ENCODE peak calls at places on chromosomes 4 and X, in four cellular contexts. One of them, this sample, is unnamed.

GRCh38 chr4:146333187-146333894 is 119.0 kb downstream of the REELD1 start:
- DNase-seq in stomach: no peak
- DNase-seq in upper lobe of right lung: no peak
- DNase-seq in cardiac muscle cell: peak; percentile 62
- DNase-seq in this sample: no peak

GRCh38 chr4:147480502-147480890 is 401 bp upstream of the EDNRA start:
- DNase-seq in stomach: no peak
- DNase-seq in upper lobe of right lung: no peak
- DNase-seq in cardiac muscle cell: no peak
- DNase-seq in this sample: peak; percentile 47

GRCh38 chr4:136392576-136392975 is 1139.7 kb downstream of the PCDH18 start:
- DNase-seq in stomach: no peak
- DNase-seq in upper lobe of right lung: no peak
- DNase-seq in cardiac muscle cell: no peak
- DNase-seq in this sample: no peak

GRCh38 chrX:66760648-66761047 is 121.8 kb upstream of the EDA2R start:
- DNase-seq in stomach: no peak
- DNase-seq in upper lobe of right lung: no peak
- DNase-seq in cardiac muscle cell: no peak
- DNase-seq in this sample: no peak

GRCh38 chr4:2166253-2166652 is 75.7 kb downstream of the HAUS3 start:
- DNase-seq in stomach: no peak
- DNase-seq in upper lobe of right lung: no peak
- DNase-seq in cardiac muscle cell: no peak
- DNase-seq in this sample: no peak

GRCh38 chr4:180828455-180829018 is 1414.7 kb upstream of the TENM3 start:
- DNase-seq in stomach: no peak
- DNase-seq in upper lobe of right lung: no peak
- DNase-seq in cardiac muscle cell: peak; percentile 86
- DNase-seq in this sample: no peak

GRCh38 chrX:2502668-2503519 is 2.1 kb upstream of the DHRSX start:
- DNase-seq in stomach: peak; percentile 25
- DNase-seq in upper lobe of right lung: no peak
- DNase-seq in cardiac muscle cell: peak; percentile 44
- DNase-seq in this sample: no peak

GRCh38 chr4:4323705-4324534 is 33.9 kb downstream of the ZBTB49 start:
- DNase-seq in stomach: no peak
- DNase-seq in upper lobe of right lung: peak; percentile 19
- DNase-seq in cardiac muscle cell: peak; percentile 86
- DNase-seq in this sample: no peak

GRCh38 chr4:89491731-89492235 is 184.2 kb upstream of the GPRIN3 start:
- DNase-seq in stomach: no peak
- DNase-seq in upper lobe of right lung: no peak
- DNase-seq in cardiac muscle cell: no peak
- DNase-seq in this sample: no peak

GRCh38 chrX:112654871-112655270 is 24.9 kb downstream of the LHFPL1 start:
- DNase-seq in stomach: no peak
- DNase-seq in upper lobe of right lung: no peak
- DNase-seq in cardiac muscle cell: peak; percentile 38
- DNase-seq in this sample: no peak

DNA sequence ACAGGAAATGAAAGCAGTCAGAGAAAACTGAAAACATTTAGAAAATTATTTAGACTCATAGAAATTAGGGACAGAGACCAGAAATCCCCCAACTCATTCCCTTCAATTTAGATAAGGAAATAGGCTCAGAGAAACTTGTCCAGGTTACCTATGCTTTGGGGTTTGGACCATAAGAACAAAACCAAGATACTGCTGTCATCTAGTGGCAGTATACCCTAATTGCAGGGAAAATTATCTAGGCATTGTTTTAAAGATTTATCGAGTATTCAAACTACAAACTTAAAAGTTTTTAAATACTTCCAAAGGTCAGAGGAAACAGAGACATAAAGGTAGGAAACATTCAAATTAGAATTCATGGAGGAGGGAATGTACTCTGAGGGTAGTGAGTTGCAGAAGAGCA is 67.0 kb upstream of the KLHL13 start:
- DNase-seq in stomach: no peak
- DNase-seq in upper lobe of right lung: no peak
- DNase-seq in cardiac muscle cell: no peak
- DNase-seq in this sample: no peak
- TF ChIP-seq CTCF in stomach: no peak
- TF ChIP-seq CTCF in upper lobe of right lung: peak; percentile 8
- TF ChIP-seq CTCF in cardiac muscle cell: no peak
- TF ChIP-seq CTCF in this sample: no peak

DNA sequence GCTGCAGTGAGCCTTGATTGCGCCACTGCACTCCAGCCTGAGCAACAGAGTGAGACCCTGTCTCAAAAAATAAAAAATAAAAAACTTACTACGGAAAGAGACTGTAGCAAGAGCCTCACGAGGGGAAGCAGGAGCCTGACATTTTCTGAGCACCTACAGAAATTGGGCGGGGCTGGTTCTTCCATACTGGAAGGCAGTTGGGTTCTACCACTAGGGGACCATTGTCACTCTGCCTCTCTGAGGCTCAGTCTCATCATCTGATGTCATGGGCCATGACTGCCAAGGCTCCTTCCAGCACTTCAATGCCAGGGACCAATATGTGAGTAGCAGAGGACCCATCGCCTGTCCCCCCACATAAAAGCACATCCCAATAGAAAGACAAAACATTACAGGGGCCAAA is 8.2 kb downstream of the SH3KBP1 start:
- DNase-seq in stomach: no peak
- DNase-seq in upper lobe of right lung: no peak
- DNase-seq in cardiac muscle cell: no peak
- DNase-seq in this sample: no peak
- H3K4me1 ChIP-seq in stomach: no peaks in the 10 kb centered on the region
- H3K4me1 ChIP-seq in upper lobe of right lung: no peaks in the 10 kb centered on the region
- H3K4me1 ChIP-seq in cardiac muscle cell: no peaks in the 10 kb centered on the region
- H3K4me1 ChIP-seq in this sample: no peaks in the 10 kb centered on the region

DNA sequence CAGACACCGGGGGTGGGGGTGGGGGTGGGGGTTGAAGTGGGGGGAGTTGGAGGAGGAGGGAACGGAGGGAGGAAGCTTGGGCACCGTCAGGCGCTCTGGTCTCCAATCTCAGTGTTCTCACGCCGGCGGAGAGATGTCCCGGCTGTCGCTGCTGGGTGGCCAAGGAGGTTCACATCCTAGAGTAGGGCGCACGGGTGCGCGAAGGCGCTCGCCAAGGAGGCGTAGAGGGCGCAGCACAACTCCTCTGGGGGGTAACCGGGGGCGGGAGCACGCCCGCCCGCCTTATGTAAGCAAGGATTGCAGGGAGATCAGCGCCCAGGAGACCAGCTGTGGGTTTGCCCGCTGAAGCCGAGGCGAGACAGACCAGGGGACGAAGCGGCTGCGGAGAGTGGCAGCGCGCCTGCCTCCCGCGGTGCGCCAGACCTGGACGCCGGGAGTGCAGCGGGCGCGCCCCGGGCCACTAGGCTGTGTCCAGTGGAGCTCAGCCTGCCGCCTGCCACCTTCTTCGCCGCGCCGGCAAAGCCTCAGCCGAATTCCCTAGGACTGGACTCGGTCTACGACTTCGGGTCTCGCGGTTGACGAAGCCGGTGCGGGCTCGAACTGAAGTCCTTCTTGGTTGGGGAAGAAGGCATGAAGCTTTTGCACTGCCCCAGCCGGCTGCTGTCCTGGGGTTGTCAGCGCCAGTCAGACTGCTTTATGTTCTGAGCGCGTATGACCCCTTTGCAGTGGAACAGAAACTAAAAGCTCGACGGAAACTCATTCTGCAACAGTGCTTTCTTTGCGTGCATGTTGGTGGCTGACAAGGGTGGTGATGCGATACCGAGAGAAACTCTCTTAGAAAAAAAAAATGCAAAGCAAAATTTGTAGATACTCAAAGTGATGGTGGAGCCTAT is 719 bp upstream of the UNC5C start:
- DNase-seq in stomach: peak; percentile 27
- DNase-seq in upper lobe of right lung: peak; percentile 75
- DNase-seq in cardiac muscle cell: peak; percentile 70
- DNase-seq in this sample: peak; percentile 55
- H3K4me3 ChIP-seq in stomach: peak overlapping the region; percentile 78
- H3K4me3 ChIP-seq in upper lobe of right lung: peak overlapping the region; percentile 56
- H3K4me3 ChIP-seq in cardiac muscle cell: peak overlapping the region; percentile 79
- H3K4me3 ChIP-seq in this sample: peak overlapping the region; percentile 47

GRCh38 chr4:10623862-10624261 is 60.7 kb downstream of the CLNK start:
- DNase-seq in stomach: no peak
- DNase-seq in upper lobe of right lung: no peak
- DNase-seq in cardiac muscle cell: no peak
- DNase-seq in this sample: no peak

GRCh38 chr4:10620935-10621488 is 63.6 kb downstream of the CLNK start:
- DNase-seq in stomach: no peak
- DNase-seq in upper lobe of right lung: no peak
- DNase-seq in cardiac muscle cell: no peak
- DNase-seq in this sample: no peak

GRCh38 chr4:10623241-10623640 is 61.3 kb downstream of the CLNK start:
- DNase-seq in stomach: no peak
- DNase-seq in upper lobe of right lung: no peak
- DNase-seq in cardiac muscle cell: no peak
- DNase-seq in this sample: no peak

GRCh38 chr4:10625130-10625529 is 59.4 kb downstream of the CLNK start:
- DNase-seq in stomach: peak; percentile 26
- DNase-seq in upper lobe of right lung: no peak
- DNase-seq in cardiac muscle cell: no peak
- DNase-seq in this sample: no peak

DNA sequence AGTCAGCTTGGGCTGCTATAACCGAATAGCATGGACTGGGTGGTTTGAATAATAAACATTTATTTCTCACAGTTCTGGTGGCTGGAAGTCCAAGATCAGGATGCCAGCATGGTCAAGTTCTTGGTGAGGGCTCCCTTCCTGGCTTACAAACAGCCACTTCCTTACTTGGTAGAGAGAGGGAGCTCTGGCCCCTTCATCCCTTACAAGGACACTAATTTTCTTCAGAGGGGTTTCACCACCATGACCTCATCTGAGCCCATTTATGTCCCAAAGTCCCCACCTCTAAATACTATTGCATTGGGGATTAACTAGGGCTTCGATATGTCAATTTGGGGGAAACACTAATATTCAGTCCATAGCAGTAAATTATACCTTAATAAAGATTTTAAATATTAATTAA is 61.8 kb downstream of the CLNK start:
- DNase-seq in stomach: no peak
- DNase-seq in upper lobe of right lung: no peak
- DNase-seq in cardiac muscle cell: peak; percentile 27
- DNase-seq in this sample: no peak
- TF ChIP-seq CTCF in stomach: no peak
- TF ChIP-seq CTCF in upper lobe of right lung: no peak
- TF ChIP-seq CTCF in cardiac muscle cell: peak; percentile 58
- TF ChIP-seq CTCF in this sample: no peak

GRCh38 chr4:113604955-113605354 is 156.6 kb downstream of the CAMK2D start:
- DNase-seq in stomach: no peak
- DNase-seq in upper lobe of right lung: no peak
- DNase-seq in cardiac muscle cell: no peak
- DNase-seq in this sample: no peak

GRCh38 chr4:113607998-113608397 is 153.5 kb downstream of the CAMK2D start:
- DNase-seq in stomach: no peak
- DNase-seq in upper lobe of right lung: no peak
- DNase-seq in cardiac muscle cell: no peak
- DNase-seq in this sample: no peak

GRCh38 chr4:113610542-113610941 is 151.0 kb downstream of the CAMK2D start:
- DNase-seq in stomach: peak; percentile 28
- DNase-seq in upper lobe of right lung: no peak
- DNase-seq in cardiac muscle cell: no peak
- DNase-seq in this sample: no peak

GRCh38 chr4:113603926-113604325 is 157.6 kb downstream of the CAMK2D start:
- DNase-seq in stomach: no peak
- DNase-seq in upper lobe of right lung: no peak
- DNase-seq in cardiac muscle cell: peak; percentile 63
- DNase-seq in this sample: no peak

DNA sequence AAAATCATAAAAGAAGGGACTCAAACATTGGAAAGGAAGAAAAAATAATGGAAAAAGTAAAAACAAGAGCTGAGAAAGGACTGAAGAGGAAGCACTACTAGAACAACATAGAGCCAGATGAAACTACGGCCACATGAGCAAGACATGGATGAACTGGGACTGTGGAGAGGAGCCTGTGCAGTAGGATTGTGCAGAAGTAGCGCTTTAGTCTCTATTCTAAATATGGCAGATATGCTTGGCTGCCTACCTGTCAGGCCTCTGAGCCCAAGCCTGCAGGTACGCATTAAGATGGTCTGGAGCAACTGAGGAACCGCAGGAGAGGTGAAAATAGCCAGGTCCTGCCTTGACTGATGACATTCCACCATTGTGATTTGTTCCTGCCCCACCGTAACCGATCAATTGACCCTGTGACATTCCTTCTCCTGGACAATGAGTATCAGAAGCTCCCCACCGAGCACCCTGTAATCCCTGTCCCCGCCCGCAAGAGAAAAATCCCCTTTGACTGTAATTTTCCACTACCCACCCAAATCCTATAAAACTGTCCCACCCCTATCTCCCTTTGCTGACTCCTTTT is 154.3 kb downstream of the CAMK2D start:
- DNase-seq in stomach: no peak
- DNase-seq in upper lobe of right lung: no peak
- DNase-seq in cardiac muscle cell: no peak
- DNase-seq in this sample: no peak
- H3K4me1 ChIP-seq in stomach: no peaks in the 10 kb centered on the region
- H3K4me1 ChIP-seq in upper lobe of right lung: no peaks in the 10 kb centered on the region
- H3K4me1 ChIP-seq in cardiac muscle cell: peaks cover 10% of the 10 kb centered on the region
- H3K4me1 ChIP-seq in this sample: no peaks in the 10 kb centered on the region

GRCh38 chr4:84583871-84584373 is 995 bp downstream of the CDS1 start:
- DNase-seq in stomach: no peak
- DNase-seq in upper lobe of right lung: no peak
- DNase-seq in cardiac muscle cell: no peak
- DNase-seq in this sample: no peak

GRCh38 chr4:84582988-84583870 is at the start of gene CDS1:
- DNase-seq in stomach: peak; percentile 77
- DNase-seq in upper lobe of right lung: peak; percentile 93
- DNase-seq in cardiac muscle cell: no peak
- DNase-seq in this sample: peak; percentile 15

GRCh38 chr4:84585276-84585675 is 2.3 kb downstream of the CDS1 start:
- DNase-seq in stomach: no peak
- DNase-seq in upper lobe of right lung: no peak
- DNase-seq in cardiac muscle cell: no peak
- DNase-seq in this sample: no peak

GRCh38 chr4:84579410-84579791 is 3.5 kb upstream of the CDS1 start:
- DNase-seq in stomach: no peak
- DNase-seq in upper lobe of right lung: no peak
- DNase-seq in cardiac muscle cell: no peak
- DNase-seq in this sample: no peak

GRCh38 chr4:84582302-84582987 is 482 bp upstream of the CDS1 start:
- DNase-seq in stomach: peak; percentile 97
- DNase-seq in upper lobe of right lung: peak; percentile 98
- DNase-seq in cardiac muscle cell: peak; percentile 68
- DNase-seq in this sample: peak; percentile 90
- H3K4me3 ChIP-seq in stomach: peak overlapping the region; percentile 83
- H3K4me3 ChIP-seq in upper lobe of right lung: peak overlapping the region; percentile 61
- H3K4me3 ChIP-seq in cardiac muscle cell: peak overlapping the region; percentile 94
- H3K4me3 ChIP-seq in this sample: peak overlapping the region; percentile 30